ENCODE peak calls at places on chromosome 4, in five cellular contexts. T, I, U, V and B are unnamed samples.
A peak's percentile ranks its signal among the peaks of the same experiment; 100 is the strongest.

GRCh38 chr4:57083107-57083506 is 27.1 kb downstream of the IGFBP7 start:
- DNase-seq in T (no peak), I (peak; percentile 41), U (no peak), V (no peak), B (no peak)

GRCh38 chr4:85720736-85721135 is 245.8 kb downstream of the ARHGAP24 start:
- DNase-seq in T (peak; percentile 7), I (peak; percentile 23), U (no peak), V (no peak), B (peak; percentile 17)

GRCh38 chr4:153530284-153530995 is 64.3 kb downstream of the TMEM131L start:
- DNase-seq in T (no peak), I (no peak), U (no peak), V (no peak), B (no peak)

GRCh38 chr4:55903577-55903976 is 45.2 kb upstream of the CEP135 start:
- DNase-seq in T (no peak), I (no peak), U (no peak), V (no peak), B (no peak)

GRCh38 chr4:38177792-38178665 is 217.8 kb downstream of the PTTG2 start:
- DNase-seq in T (no peak), I (no peak), U (no peak), V (no peak), B (no peak)

GRCh38 chr4:111263836-111264235 is 641.0 kb upstream of the PITX2 start:
- DNase-seq in T (no peak), I (no peak), U (no peak), V (no peak), B (no peak)

GRCh38 chr4:157996598-157996997 is 176.2 kb downstream of the GASK1B start:
- DNase-seq in T (no peak), I (no peak), U (no peak), V (no peak), B (no peak)

GRCh38 chr4:37665347-37666009 is 20.7 kb downstream of the RELL1 start:
- DNase-seq in T (no peak), I (no peak), U (no peak), V (no peak), B (no peak)

GRCh38 chr4:76420311-76420710 is 630 bp downstream of the CCDC158 start:
- DNase-seq in T (no peak), I (no peak), U (no peak), V (no peak), B (no peak)

GRCh38 chr4:140141196-140141845 is 12.7 kb downstream of the MAML3 start:
- DNase-seq in T (no peak), I (no peak), U (no peak), V (no peak), B (no peak)

DNA sequence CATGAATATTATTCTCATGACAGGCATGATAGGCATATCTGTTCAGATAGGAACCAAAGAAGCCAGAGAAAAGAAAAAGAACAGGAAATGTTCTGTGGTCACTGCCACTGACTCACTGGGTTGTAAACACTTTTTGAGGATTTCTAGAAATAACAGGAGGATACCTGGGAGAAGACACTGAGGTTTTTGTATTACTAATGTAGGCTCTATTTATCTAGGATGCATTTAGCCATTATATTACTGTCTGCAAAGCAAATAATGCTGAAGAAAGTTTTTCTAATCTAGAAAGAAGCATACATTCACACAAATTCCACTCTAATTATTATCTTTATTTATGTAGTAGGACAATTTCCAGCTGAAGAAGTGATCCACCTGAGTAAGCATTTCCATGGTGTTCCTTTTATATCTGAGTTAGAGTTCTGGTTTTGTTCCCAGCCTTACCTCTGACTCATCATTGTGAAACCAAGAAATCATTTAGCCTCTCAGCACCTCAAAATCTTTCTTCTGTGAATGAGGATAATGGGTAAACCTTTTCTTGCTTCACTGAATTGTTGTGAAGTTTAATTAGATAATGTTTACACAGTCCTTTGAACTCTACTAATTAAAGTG is 40.2 kb upstream of the EPGN start:
- DNase-seq in T (no peak), I (peak; percentile 79), U (no peak), V (no peak), B (no peak)
- TF ChIP-seq BHLHE40 in T (no peak), I (no peak), U (no peak), V (no peak), B (no peak)

GRCh38 chr4:101254776-101255175 is 92.5 kb downstream of the PPP3CA start:
- DNase-seq in T (no peak), I (peak; percentile 62), U (no peak), V (no peak), B (no peak)

GRCh38 chr4:101251261-101251660 is 96.1 kb downstream of the PPP3CA start:
- DNase-seq in T (no peak), I (no peak), U (no peak), V (no peak), B (no peak)

GRCh38 chr4:101256222-101256621 is 91.1 kb downstream of the PPP3CA start:
- DNase-seq in T (peak; percentile 11), I (no peak), U (no peak), V (no peak), B (no peak)

GRCh38 chr4:101252721-101253120 is 94.6 kb downstream of the PPP3CA start:
- DNase-seq in T (no peak), I (peak; percentile 43), U (no peak), V (no peak), B (no peak)
- H3K4me2 ChIP-seq in T (no peak overlapping the region), I (peak overlapping the region; percentile 5), U (no peak overlapping the region), V (no peak overlapping the region), B (no peak overlapping the region)

GRCh38 chr4:184807797-184808718 is 17.7 kb downstream of the ACSL1 start:
- DNase-seq in T (peak; percentile 85), I (peak; percentile 91), U (no peak), V (no peak), B (no peak)
- TF ChIP-seq BHLHE40 in T (peak; percentile 76), I (peak; percentile 41), U (no peak), V (no peak), B (no peak)

GRCh38 chr4:185774076-185774731 is 37.8 kb downstream of the SORBS2 start:
- DNase-seq in T (peak; percentile 86), I (no peak), U (no peak), V (peak; percentile 11), B (no peak)
- H3K4me2 ChIP-seq in T (peak overlapping the region; percentile 72), I (no peak overlapping the region), U (no peak overlapping the region), V (no peak overlapping the region), B (peak overlapping the region; percentile 69)

GRCh38 chr4:36533944-36534343 is 252.5 kb downstream of the DTHD1 start:
- DNase-seq in T (no peak), I (no peak), U (no peak), V (no peak), B (no peak)
- TF ChIP-seq BHLHE40 in T (no peak), I (no peak), U (no peak), V (no peak), B (no peak)

GRCh38 chr4:174215936-174216699 is 67.3 kb downstream of the FBXO8 start:
- DNase-seq in T (no peak), I (no peak), U (no peak), V (no peak), B (no peak)

GRCh38 chr4:174213734-174214101 is 69.7 kb downstream of the FBXO8 start:
- DNase-seq in T (no peak), I (no peak), U (no peak), V (no peak), B (no peak)

GRCh38 chr4:174212061-174212460 is 71.4 kb downstream of the FBXO8 start:
- DNase-seq in T (no peak), I (no peak), U (no peak), V (no peak), B (no peak)

GRCh38 chr4:174215055-174215454 is 68.4 kb downstream of the FBXO8 start:
- DNase-seq in T (no peak), I (no peak), U (no peak), V (no peak), B (no peak)

DNA sequence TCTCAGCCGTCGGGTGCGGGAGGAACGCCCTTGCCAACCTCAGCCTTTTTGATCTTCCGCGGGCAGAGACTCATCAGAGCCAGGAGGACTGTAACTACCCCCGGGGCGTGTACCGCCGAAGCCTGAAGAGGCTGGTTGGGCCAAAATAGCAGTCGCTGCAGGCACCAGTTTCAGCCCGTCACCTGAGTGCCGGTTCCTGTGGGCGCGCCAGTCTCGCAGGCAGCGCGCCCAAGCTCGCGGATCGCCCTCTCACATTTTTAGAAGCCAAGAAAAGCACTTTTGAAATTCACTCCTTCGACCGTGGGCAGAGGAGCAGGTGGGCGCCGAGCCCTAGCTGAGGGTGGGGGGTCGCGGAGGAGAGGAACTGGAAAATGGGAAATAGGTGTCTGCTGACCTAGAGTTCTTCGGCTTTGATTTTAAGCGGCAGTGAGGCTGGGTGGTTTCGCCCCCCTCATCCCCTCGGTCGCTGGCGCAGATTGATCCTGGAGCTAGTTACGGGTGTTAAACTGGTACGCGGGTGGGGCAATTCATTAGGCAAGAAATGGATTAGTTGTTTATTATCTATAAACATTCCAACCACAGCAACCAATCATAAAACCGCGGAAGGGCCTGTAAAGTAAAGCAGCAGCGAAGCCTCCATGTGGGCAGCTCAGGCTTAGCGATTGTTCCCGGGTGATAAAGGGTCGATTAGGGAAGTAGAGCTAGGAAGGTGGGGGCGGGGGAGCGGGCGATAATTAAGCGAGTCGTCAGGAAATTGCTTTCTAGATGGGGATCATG is 69.2 kb downstream of the FBXO8 start:
- DNase-seq in T (no peak), I (no peak), U (no peak), V (no peak), B (no peak)
- H3K4me2 ChIP-seq in T (no peak overlapping the region), I (peak overlapping the region; percentile 28), U (no peak overlapping the region), V (peak overlapping the region; percentile 45), B (no peak overlapping the region)

GRCh38 chr4:33465565-33465964 is 2745.4 kb downstream of the PCDH7 start:
- DNase-seq in T (no peak), I (no peak), U (no peak), V (no peak), B (no peak)
- TF ChIP-seq BHLHE40 in T (no peak), I (no peak), U (no peak), V (no peak), B (no peak)